ENCODE peak calls at places on chromosomes 2 and 18, in nine cellular contexts. N is AG10803; W is Peyer's patch; D is A673; S is body of pancreas; U is GM23338; F is lower leg skin; M is GM12865; C is CD8-positive, alpha-beta T cell. Y is an unnamed sample.

GRCh38 chr2:30964334-30964733 is 157.1 kb upstream of the CAPN13 start:
- DNase-seq in N (no peak), W (no peak), D (no peak), S (no peak), U (no peak), F (no peak), M (no peak), C (no peak), Y (no peak)

GRCh38 chr2:32825291-32825712 is 121.5 kb upstream of the LTBP1 start:
- DNase-seq in N (no peak), W (peak), D (peak), S (peak), U (no peak), F (no peak), M (no peak), C (no peak), Y (peak)

GRCh38 chr2:24164416-24164973 is 10.4 kb upstream of the FAM228A start:
- DNase-seq in N (no peak), W (peak), D (peak), S (peak), U (peak), F (no peak), M (peak), C (peak), Y (peak)

GRCh38 chr18:48792611-48793368 is 158.0 kb downstream of the SMAD7 start:
- DNase-seq in N (no peak), W (peak), D (peak), S (no peak), U (no peak), F (peak), M (no peak), C (no peak), Y (no peak)

GRCh38 chr2:157830696-157831570 is 45.2 kb downstream of the ACVR1 start:
- DNase-seq in N (peak), W (peak), D (peak), S (no peak), U (no peak), F (no peak), M (no peak), C (no peak), Y (peak)

GRCh38 chr2:55961318-55961911 is 37.8 kb upstream of the EFEMP1 start:
- DNase-seq in N (peak), W (no peak), D (peak), S (no peak), U (peak), F (no peak), M (peak), C (no peak), Y (peak)

GRCh38 chr2:193687195-193687594 is 1492.5 kb upstream of the TMEFF2 start:
- DNase-seq in N (no peak), W (no peak), D (no peak), S (no peak), U (no peak), F (no peak), M (no peak), C (no peak), Y (no peak)

GRCh38 chr2:148794558-148794957 is 80.5 kb upstream of the KIF5C start:
- DNase-seq in N (peak), W (no peak), D (no peak), S (no peak), U (no peak), F (no peak), M (no peak), C (no peak), Y (peak)

GRCh38 chr2:53969285-53970094 is 1.3 kb downstream of the PSME4 start:
- DNase-seq in N (peak), W (no peak), D (peak), S (no peak), U (no peak), F (no peak), M (peak), C (no peak), Y (peak)

GRCh38 chr2:39128919-39129391 is 8.1 kb upstream of the SOS1 start:
- DNase-seq in N (no peak), W (peak), D (no peak), S (no peak), U (no peak), F (no peak), M (peak), C (peak), Y (no peak)

GRCh38 chr18:61047794-61048193 is 285.4 kb upstream of the CDH20 start:
- DNase-seq in N (no peak), W (no peak), D (no peak), S (no peak), U (no peak), F (no peak), M (no peak), C (no peak), Y (no peak)

DNA sequence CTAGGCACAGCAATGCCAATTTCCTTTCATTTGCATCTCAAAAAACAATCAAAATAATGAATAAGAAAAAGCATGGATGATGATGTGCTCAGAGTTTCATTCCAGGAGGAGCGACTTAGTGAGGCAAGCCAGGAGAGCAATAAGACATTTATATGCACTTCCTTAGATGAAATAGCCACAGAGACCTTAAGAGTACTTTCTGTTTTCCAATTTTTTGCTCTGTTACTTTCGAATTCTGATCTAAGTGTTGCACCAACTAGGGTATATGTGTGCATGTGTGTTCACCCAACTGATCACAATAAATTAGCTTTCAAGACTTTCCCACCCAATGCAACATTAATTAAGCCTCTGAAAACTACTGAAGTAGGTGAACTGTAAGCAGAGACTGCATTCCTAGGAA is 709 bp downstream of the RAB27B start:
- DNase-seq in N (no peak), W (no peak), D (no peak), S (no peak), U (no peak), F (no peak), M (no peak), C (no peak), Y (no peak)
- H3K4me3 ChIP-seq in N (peak), W (peak), D (peak), S (peak), U (peak), F (peak), M (no peak), C (peak), Y (peak)

GRCh38 chr2:204024503-204024902 is 87.9 kb downstream of the ICOS start:
- DNase-seq in N (peak), W (no peak), D (peak), S (no peak), U (peak), F (no peak), M (peak), C (no peak), Y (peak)

GRCh38 chr2:204023088-204023487 is 86.5 kb downstream of the ICOS start:
- DNase-seq in N (no peak), W (no peak), D (no peak), S (no peak), U (no peak), F (no peak), M (no peak), C (no peak), Y (no peak)

GRCh38 chr2:204027105-204027504 is 90.5 kb downstream of the ICOS start:
- DNase-seq in N (no peak), W (no peak), D (peak), S (no peak), U (no peak), F (no peak), M (peak), C (peak), Y (no peak)

GRCh38 chr2:204024906-204025475 is 88.4 kb downstream of the ICOS start:
- DNase-seq in N (no peak), W (no peak), D (no peak), S (no peak), U (peak), F (no peak), M (no peak), C (no peak), Y (no peak)

DNA sequence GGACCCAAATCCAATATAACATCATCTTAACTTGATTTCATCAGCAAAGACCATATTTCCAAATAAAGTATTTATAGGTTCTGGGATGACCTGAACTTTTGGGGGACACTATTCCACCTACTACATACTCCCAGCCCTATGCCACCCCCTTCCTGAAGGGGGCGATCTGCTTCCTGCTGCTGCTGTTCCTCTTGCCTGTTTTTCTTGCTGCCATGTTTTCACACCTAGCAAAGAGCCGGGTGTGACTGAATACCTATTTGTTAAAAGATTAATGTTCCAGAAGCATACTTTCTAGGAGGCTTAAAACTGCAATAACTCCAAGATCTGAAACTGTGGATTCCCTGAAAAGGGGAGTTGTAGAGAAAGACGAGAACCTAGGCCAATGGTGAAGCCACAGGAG is 89.7 kb downstream of the ICOS start:
- DNase-seq in N (no peak), W (no peak), D (no peak), S (no peak), U (peak), F (no peak), M (no peak), C (no peak), Y (no peak)
- TF ChIP-seq CTCF in N (peak), W (no peak), D (peak), S (no peak), U (peak), F (no peak), M (peak), C (no peak), Y (no peak)

DNA sequence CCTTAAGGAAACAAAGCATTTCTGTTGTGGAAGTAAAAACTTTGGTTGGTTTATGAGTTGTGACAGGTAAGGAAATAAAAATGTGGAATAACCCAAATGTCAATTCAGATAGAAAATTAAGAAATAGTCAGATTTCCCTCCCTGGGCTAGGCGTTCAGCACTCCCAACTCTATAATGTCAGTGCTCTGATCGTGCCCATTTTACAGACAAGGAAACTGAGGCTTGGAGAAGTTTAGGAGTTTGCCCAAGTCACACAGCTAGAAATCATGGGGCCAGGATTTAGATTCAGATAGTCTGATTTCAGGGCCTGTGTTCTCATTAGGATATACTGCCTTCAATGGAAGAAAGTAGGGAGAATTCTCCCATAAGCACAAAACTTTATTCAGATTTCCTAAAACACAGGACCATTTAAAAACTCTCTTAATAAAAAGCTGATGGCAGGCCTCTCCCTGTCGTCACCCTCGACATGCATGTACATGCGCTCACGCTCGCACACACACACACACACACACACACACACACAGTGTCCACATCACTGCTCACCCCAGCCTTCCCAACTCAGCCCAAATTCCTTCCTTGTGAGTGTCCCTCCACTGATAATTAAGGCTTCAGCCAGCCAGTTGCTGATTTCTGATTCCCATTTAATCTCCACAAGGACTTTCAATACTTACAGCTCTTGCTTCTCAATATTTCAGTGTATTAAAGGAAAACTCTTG is 49.1 kb upstream of the SLC14A2 start:
- DNase-seq in N (peak), W (no peak), D (no peak), S (no peak), U (no peak), F (peak), M (no peak), C (no peak), Y (peak)
- H3K4me3 ChIP-seq in N (peak), W (no peak), D (no peak), S (no peak), U (no peak), F (no peak), M (no peak), C (no peak), Y (peak)

GRCh38 chr2:51424418-51424817 is 392.5 kb upstream of the NRXN1 start:
- DNase-seq in N (no peak), W (no peak), D (peak), S (no peak), U (peak), F (no peak), M (no peak), C (no peak), Y (no peak)
- TF ChIP-seq CTCF in N (no peak), W (no peak), D (peak), S (no peak), U (peak), F (no peak), M (no peak), C (no peak), Y (no peak)

GRCh38 chr2:160355080-160355479 is 138.5 kb downstream of the RBMS1 start:
- DNase-seq in N (no peak), W (no peak), D (no peak), S (no peak), U (no peak), F (no peak), M (no peak), C (no peak), Y (no peak)

GRCh38 chr2:160353813-160354212 is 139.8 kb downstream of the RBMS1 start:
- DNase-seq in N (no peak), W (no peak), D (no peak), S (no peak), U (no peak), F (no peak), M (no peak), C (no peak), Y (no peak)

GRCh38 chr2:160356485-160356884 is 137.1 kb downstream of the RBMS1 start:
- DNase-seq in N (no peak), W (no peak), D (no peak), S (no peak), U (no peak), F (no peak), M (no peak), C (no peak), Y (no peak)

GRCh38 chr2:160353166-160353565 is 140.4 kb downstream of the RBMS1 start:
- DNase-seq in N (no peak), W (no peak), D (peak), S (no peak), U (no peak), F (no peak), M (peak), C (no peak), Y (no peak)

GRCh38 chr2:160354677-160355076 is 138.9 kb downstream of the RBMS1 start:
- DNase-seq in N (no peak), W (no peak), D (no peak), S (no peak), U (no peak), F (no peak), M (no peak), C (no peak), Y (no peak)
- H3K4me3 ChIP-seq in N (no peak), W (no peak), D (no peak), S (no peak), U (no peak), F (no peak), M (no peak), C (no peak), Y (no peak)

DNA sequence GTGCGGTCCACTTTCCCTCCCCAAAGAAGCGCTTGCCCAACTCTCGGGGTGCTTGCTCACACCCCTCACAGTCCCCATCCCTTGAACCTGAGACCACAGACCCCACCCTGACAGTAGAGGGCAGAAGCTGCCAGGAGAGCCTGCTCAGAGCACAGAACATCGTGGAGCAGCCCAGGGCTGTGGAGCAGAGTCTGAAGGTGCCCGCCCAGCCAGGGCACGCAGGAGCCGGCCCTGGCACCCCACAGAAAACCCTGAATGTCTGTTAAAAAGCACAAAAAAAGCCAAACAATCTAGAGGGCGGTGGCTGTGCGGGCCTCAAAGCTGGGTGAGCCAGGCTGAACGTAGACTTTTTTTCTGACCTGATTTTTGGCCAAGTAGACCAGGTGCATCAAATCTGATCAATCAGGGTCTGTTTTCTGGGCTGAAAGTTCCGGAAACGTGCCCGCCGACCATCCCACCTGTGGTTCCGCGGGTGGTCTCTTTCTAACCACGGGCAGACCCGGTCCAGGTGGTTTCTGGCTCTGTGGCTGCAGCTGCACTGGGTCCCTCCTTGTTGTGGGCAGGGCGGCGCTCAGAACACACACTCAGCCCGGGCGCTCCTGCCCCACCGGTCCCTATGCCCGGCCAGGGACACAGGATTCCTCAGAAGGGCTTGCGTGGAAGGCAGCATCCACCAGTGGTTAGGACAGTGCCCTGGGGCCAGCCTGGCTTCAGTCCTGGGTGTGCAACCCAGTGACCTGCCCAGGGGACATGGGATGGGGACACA is 66.3 kb downstream of the SLC66A2 start:
- DNase-seq in N (no peak), W (peak), D (no peak), S (no peak), U (no peak), F (peak), M (no peak), C (peak), Y (no peak)
- TF ChIP-seq CTCF in N (no peak), W (no peak), D (no peak), S (no peak), U (no peak), F (no peak), M (no peak), C (no peak), Y (no peak)

GRCh38 chr2:195660265-195660890 is 3.4 kb downstream of the SLC39A10 start:
- DNase-seq in N (peak), W (peak), D (peak), S (peak), U (peak), F (peak), M (peak), C (peak), Y (peak)
- H3K4me3 ChIP-seq in N (peak), W (no peak), D (no peak), S (no peak), U (no peak), F (no peak), M (peak), C (peak), Y (peak)

Y was measured in foreskin fibroblast.